ENCODE peak calls at places on chromosomes 12 and 14, in eight cellular contexts. One of them, this sample, is unnamed.

GRCh38 chr14:73717998-73718741 is 4.0 kb upstream of the PNMA1 start:
- DNase-seq in activated CD4-positive, alpha-beta T cell treated with anti-CD3 and anti-CD28 coated beads for 1 hour: no peak
- DNase-seq in mesendoderm: peak
- DNase-seq in stimulated activated CD4-positive, alpha-beta T cell treated with anti-CD3 and anti-CD28 coated beads, Interleukin-4, amount 100 ng/mL, for 48 hours: no peak
- DNase-seq in choroid plexus epithelial cell: peak
- DNase-seq in neural crest cell: no peak
- DNase-seq in activated B cell treated with CpG ODN at 0.5 μM for 24 hours: no peak
- DNase-seq in pancreas: no peak
- DNase-seq in this sample: no peak

GRCh38 chr14:55684956-55685584 is 105.1 kb downstream of the KTN1 start:
- DNase-seq in activated CD4-positive, alpha-beta T cell treated with anti-CD3 and anti-CD28 coated beads for 1 hour: no peak
- DNase-seq in choroid plexus epithelial cell: no peak
- DNase-seq in neural crest cell: no peak
- DNase-seq in pancreas: no peak
- DNase-seq in stimulated activated CD4-positive, alpha-beta T cell treated with anti-CD3 and anti-CD28 coated beads, Interleukin-4, amount 100 ng/mL, for 48 hours: no peak
- DNase-seq in activated B cell treated with CpG ODN at 0.5 μM for 24 hours: no peak
- DNase-seq in mesendoderm: no peak
- DNase-seq in this sample: no peak

GRCh38 chr14:44803239-44803905 is 158.4 kb downstream of the KLHL28 start:
- DNase-seq in activated CD4-positive, alpha-beta T cell treated with anti-CD3 and anti-CD28 coated beads for 1 hour: no peak
- DNase-seq in mesendoderm: peak
- DNase-seq in choroid plexus epithelial cell: peak
- DNase-seq in pancreas: no peak
- DNase-seq in activated B cell treated with CpG ODN at 0.5 μM for 24 hours: no peak
- DNase-seq in neural crest cell: no peak
- DNase-seq in stimulated activated CD4-positive, alpha-beta T cell treated with anti-CD3 and anti-CD28 coated beads, Interleukin-4, amount 100 ng/mL, for 48 hours: no peak
- DNase-seq in this sample: peak

GRCh38 chr12:88207921-88208640 is 66.0 kb downstream of the TMTC3 start:
- DNase-seq in mesendoderm: no peak
- DNase-seq in activated B cell treated with CpG ODN at 0.5 μM for 24 hours: no peak
- DNase-seq in pancreas: no peak
- DNase-seq in neural crest cell: no peak
- DNase-seq in choroid plexus epithelial cell: peak
- DNase-seq in activated CD4-positive, alpha-beta T cell treated with anti-CD3 and anti-CD28 coated beads for 1 hour: no peak
- DNase-seq in stimulated activated CD4-positive, alpha-beta T cell treated with anti-CD3 and anti-CD28 coated beads, Interleukin-4, amount 100 ng/mL, for 48 hours: no peak
- DNase-seq in this sample: peak

GRCh38 chr12:131076791-131077747 is 123.4 kb downstream of the ADGRD1 start:
- DNase-seq in neural crest cell: no peak
- DNase-seq in activated CD4-positive, alpha-beta T cell treated with anti-CD3 and anti-CD28 coated beads for 1 hour: no peak
- DNase-seq in stimulated activated CD4-positive, alpha-beta T cell treated with anti-CD3 and anti-CD28 coated beads, Interleukin-4, amount 100 ng/mL, for 48 hours: no peak
- DNase-seq in mesendoderm: no peak
- DNase-seq in pancreas: no peak
- DNase-seq in choroid plexus epithelial cell: no peak
- DNase-seq in activated B cell treated with CpG ODN at 0.5 μM for 24 hours: peak
- DNase-seq in this sample: no peak

GRCh38 chr12:57149309-57149900 is 2.0 kb upstream of the LRP1-AS start:
- DNase-seq in stimulated activated CD4-positive, alpha-beta T cell treated with anti-CD3 and anti-CD28 coated beads, Interleukin-4, amount 100 ng/mL, for 48 hours: no peak
- DNase-seq in pancreas: no peak
- DNase-seq in mesendoderm: no peak
- DNase-seq in neural crest cell: no peak
- DNase-seq in activated B cell treated with CpG ODN at 0.5 μM for 24 hours: no peak
- DNase-seq in activated CD4-positive, alpha-beta T cell treated with anti-CD3 and anti-CD28 coated beads for 1 hour: no peak
- DNase-seq in choroid plexus epithelial cell: peak
- DNase-seq in this sample: no peak

GRCh38 chr14:105168979-105169507 is 467 bp upstream of the JAG2 start:
- DNase-seq in pancreas: no peak
- DNase-seq in neural crest cell: peak
- DNase-seq in stimulated activated CD4-positive, alpha-beta T cell treated with anti-CD3 and anti-CD28 coated beads, Interleukin-4, amount 100 ng/mL, for 48 hours: no peak
- DNase-seq in mesendoderm: peak
- DNase-seq in choroid plexus epithelial cell: no peak
- DNase-seq in activated B cell treated with CpG ODN at 0.5 μM for 24 hours: no peak
- DNase-seq in activated CD4-positive, alpha-beta T cell treated with anti-CD3 and anti-CD28 coated beads for 1 hour: no peak
- DNase-seq in this sample: no peak

GRCh38 chr12:49893753-49894752 is 9.6 kb downstream of the FAIM2 start:
- DNase-seq in stimulated activated CD4-positive, alpha-beta T cell treated with anti-CD3 and anti-CD28 coated beads, Interleukin-4, amount 100 ng/mL, for 48 hours: no peak
- DNase-seq in pancreas: peak
- DNase-seq in activated B cell treated with CpG ODN at 0.5 μM for 24 hours: no peak
- DNase-seq in choroid plexus epithelial cell: peak
- DNase-seq in activated CD4-positive, alpha-beta T cell treated with anti-CD3 and anti-CD28 coated beads for 1 hour: no peak
- DNase-seq in mesendoderm: peak
- DNase-seq in neural crest cell: no peak
- DNase-seq in this sample: no peak

GRCh38 chr14:64549805-64550538 is at the start of gene PPP1R36:
- DNase-seq in pancreas: peak
- DNase-seq in stimulated activated CD4-positive, alpha-beta T cell treated with anti-CD3 and anti-CD28 coated beads, Interleukin-4, amount 100 ng/mL, for 48 hours: no peak
- DNase-seq in mesendoderm: peak
- DNase-seq in activated CD4-positive, alpha-beta T cell treated with anti-CD3 and anti-CD28 coated beads for 1 hour: no peak
- DNase-seq in choroid plexus epithelial cell: no peak
- DNase-seq in neural crest cell: no peak
- DNase-seq in activated B cell treated with CpG ODN at 0.5 μM for 24 hours: peak
- DNase-seq in this sample: no peak

GRCh38 chr14:33062476-33062875 is 123.8 kb downstream of the NPAS3 start:
- DNase-seq in mesendoderm: no peak
- DNase-seq in pancreas: no peak
- DNase-seq in activated B cell treated with CpG ODN at 0.5 μM for 24 hours: no peak
- DNase-seq in stimulated activated CD4-positive, alpha-beta T cell treated with anti-CD3 and anti-CD28 coated beads, Interleukin-4, amount 100 ng/mL, for 48 hours: no peak
- DNase-seq in activated CD4-positive, alpha-beta T cell treated with anti-CD3 and anti-CD28 coated beads for 1 hour: no peak
- DNase-seq in neural crest cell: no peak
- DNase-seq in choroid plexus epithelial cell: no peak
- DNase-seq in this sample: no peak

GRCh38 chr12:80282761-80283160 is 161.3 kb upstream of the PTPRQ start:
- DNase-seq in activated B cell treated with CpG ODN at 0.5 μM for 24 hours: no peak
- DNase-seq in activated CD4-positive, alpha-beta T cell treated with anti-CD3 and anti-CD28 coated beads for 1 hour: no peak
- DNase-seq in mesendoderm: no peak
- DNase-seq in pancreas: no peak
- DNase-seq in stimulated activated CD4-positive, alpha-beta T cell treated with anti-CD3 and anti-CD28 coated beads, Interleukin-4, amount 100 ng/mL, for 48 hours: no peak
- DNase-seq in choroid plexus epithelial cell: peak
- DNase-seq in neural crest cell: no peak
- DNase-seq in this sample: no peak

GRCh38 chr12:12461923-12462315 is 100.7 kb downstream of the DUSP16 start:
- DNase-seq in pancreas: no peak
- DNase-seq in activated B cell treated with CpG ODN at 0.5 μM for 24 hours: no peak
- DNase-seq in neural crest cell: no peak
- DNase-seq in choroid plexus epithelial cell: no peak
- DNase-seq in activated CD4-positive, alpha-beta T cell treated with anti-CD3 and anti-CD28 coated beads for 1 hour: no peak
- DNase-seq in mesendoderm: no peak
- DNase-seq in stimulated activated CD4-positive, alpha-beta T cell treated with anti-CD3 and anti-CD28 coated beads, Interleukin-4, amount 100 ng/mL, for 48 hours: no peak
- DNase-seq in this sample: no peak

GRCh38 chr14:54686219-54686870 is 119.4 kb downstream of the SAMD4A start:
- DNase-seq in neural crest cell: no peak
- DNase-seq in pancreas: no peak
- DNase-seq in choroid plexus epithelial cell: peak
- DNase-seq in activated B cell treated with CpG ODN at 0.5 μM for 24 hours: no peak
- DNase-seq in stimulated activated CD4-positive, alpha-beta T cell treated with anti-CD3 and anti-CD28 coated beads, Interleukin-4, amount 100 ng/mL, for 48 hours: no peak
- DNase-seq in activated CD4-positive, alpha-beta T cell treated with anti-CD3 and anti-CD28 coated beads for 1 hour: no peak
- DNase-seq in mesendoderm: no peak
- DNase-seq in this sample: peak

GRCh38 chr12:15979096-15980091 is 68.3 kb downstream of the DERA start:
- DNase-seq in pancreas: no peak
- DNase-seq in choroid plexus epithelial cell: peak
- DNase-seq in mesendoderm: peak
- DNase-seq in activated B cell treated with CpG ODN at 0.5 μM for 24 hours: no peak
- DNase-seq in neural crest cell: no peak
- DNase-seq in activated CD4-positive, alpha-beta T cell treated with anti-CD3 and anti-CD28 coated beads for 1 hour: no peak
- DNase-seq in stimulated activated CD4-positive, alpha-beta T cell treated with anti-CD3 and anti-CD28 coated beads, Interleukin-4, amount 100 ng/mL, for 48 hours: no peak
- DNase-seq in this sample: peak

GRCh38 chr12:42686514-42687172 is 97.1 kb upstream of the PRICKLE1 start:
- DNase-seq in activated CD4-positive, alpha-beta T cell treated with anti-CD3 and anti-CD28 coated beads for 1 hour: no peak
- DNase-seq in choroid plexus epithelial cell: peak
- DNase-seq in mesendoderm: no peak
- DNase-seq in pancreas: no peak
- DNase-seq in stimulated activated CD4-positive, alpha-beta T cell treated with anti-CD3 and anti-CD28 coated beads, Interleukin-4, amount 100 ng/mL, for 48 hours: no peak
- DNase-seq in activated B cell treated with CpG ODN at 0.5 μM for 24 hours: no peak
- DNase-seq in neural crest cell: no peak
- DNase-seq in this sample: no peak

GRCh38 chr14:105315211-105315721 is 718 bp downstream of the PACS2 start:
- DNase-seq in activated B cell treated with CpG ODN at 0.5 μM for 24 hours: peak
- DNase-seq in pancreas: peak
- DNase-seq in stimulated activated CD4-positive, alpha-beta T cell treated with anti-CD3 and anti-CD28 coated beads, Interleukin-4, amount 100 ng/mL, for 48 hours: no peak
- DNase-seq in activated CD4-positive, alpha-beta T cell treated with anti-CD3 and anti-CD28 coated beads for 1 hour: peak
- DNase-seq in neural crest cell: no peak
- DNase-seq in mesendoderm: peak
- DNase-seq in choroid plexus epithelial cell: peak
- DNase-seq in this sample: no peak

GRCh38 chr14:74161526-74162158 is 76.9 kb downstream of the LIN52 start:
- DNase-seq in neural crest cell: no peak
- DNase-seq in stimulated activated CD4-positive, alpha-beta T cell treated with anti-CD3 and anti-CD28 coated beads, Interleukin-4, amount 100 ng/mL, for 48 hours: no peak
- DNase-seq in pancreas: no peak
- DNase-seq in mesendoderm: peak
- DNase-seq in activated CD4-positive, alpha-beta T cell treated with anti-CD3 and anti-CD28 coated beads for 1 hour: no peak
- DNase-seq in choroid plexus epithelial cell: no peak
- DNase-seq in activated B cell treated with CpG ODN at 0.5 μM for 24 hours: no peak
- DNase-seq in this sample: no peak

GRCh38 chr14:96762650-96763049 is 34.5 kb upstream of the VRK1 start:
- DNase-seq in pancreas: peak
- DNase-seq in choroid plexus epithelial cell: peak
- DNase-seq in mesendoderm: peak
- DNase-seq in stimulated activated CD4-positive, alpha-beta T cell treated with anti-CD3 and anti-CD28 coated beads, Interleukin-4, amount 100 ng/mL, for 48 hours: no peak
- DNase-seq in activated CD4-positive, alpha-beta T cell treated with anti-CD3 and anti-CD28 coated beads for 1 hour: no peak
- DNase-seq in activated B cell treated with CpG ODN at 0.5 μM for 24 hours: no peak
- DNase-seq in neural crest cell: peak
- DNase-seq in this sample: no peak

GRCh38 chr14:75292016-75292646 is 13.5 kb downstream of the FOS start:
- DNase-seq in pancreas: no peak
- DNase-seq in activated B cell treated with CpG ODN at 0.5 μM for 24 hours: no peak
- DNase-seq in stimulated activated CD4-positive, alpha-beta T cell treated with anti-CD3 and anti-CD28 coated beads, Interleukin-4, amount 100 ng/mL, for 48 hours: no peak
- DNase-seq in mesendoderm: no peak
- DNase-seq in neural crest cell: no peak
- DNase-seq in choroid plexus epithelial cell: no peak
- DNase-seq in activated CD4-positive, alpha-beta T cell treated with anti-CD3 and anti-CD28 coated beads for 1 hour: no peak
- DNase-seq in this sample: no peak

GRCh38 chr12:107057071-107057834 is 36.1 kb downstream of the CRY1 start:
- DNase-seq in choroid plexus epithelial cell: peak
- DNase-seq in mesendoderm: no peak
- DNase-seq in neural crest cell: no peak
- DNase-seq in pancreas: no peak
- DNase-seq in stimulated activated CD4-positive, alpha-beta T cell treated with anti-CD3 and anti-CD28 coated beads, Interleukin-4, amount 100 ng/mL, for 48 hours: no peak
- DNase-seq in activated CD4-positive, alpha-beta T cell treated with anti-CD3 and anti-CD28 coated beads for 1 hour: no peak
- DNase-seq in activated B cell treated with CpG ODN at 0.5 μM for 24 hours: no peak
- DNase-seq in this sample: peak

GRCh38 chr14:99100871-99101270 is 171.1 kb downstream of the BCL11B start:
- DNase-seq in pancreas: no peak
- DNase-seq in neural crest cell: no peak
- DNase-seq in mesendoderm: no peak
- DNase-seq in activated CD4-positive, alpha-beta T cell treated with anti-CD3 and anti-CD28 coated beads for 1 hour: no peak
- DNase-seq in activated B cell treated with CpG ODN at 0.5 μM for 24 hours: no peak
- DNase-seq in stimulated activated CD4-positive, alpha-beta T cell treated with anti-CD3 and anti-CD28 coated beads, Interleukin-4, amount 100 ng/mL, for 48 hours: no peak
- DNase-seq in choroid plexus epithelial cell: no peak
- DNase-seq in this sample: no peak

GRCh38 chr12:63042646-63043045 is 107.7 kb upstream of the PPM1H start:
- DNase-seq in activated CD4-positive, alpha-beta T cell treated with anti-CD3 and anti-CD28 coated beads for 1 hour: no peak
- DNase-seq in stimulated activated CD4-positive, alpha-beta T cell treated with anti-CD3 and anti-CD28 coated beads, Interleukin-4, amount 100 ng/mL, for 48 hours: no peak
- DNase-seq in choroid plexus epithelial cell: peak
- DNase-seq in neural crest cell: no peak
- DNase-seq in activated B cell treated with CpG ODN at 0.5 μM for 24 hours: no peak
- DNase-seq in pancreas: no peak
- DNase-seq in mesendoderm: no peak
- DNase-seq in this sample: no peak

GRCh38 chr12:54579696-54580333 is 8.6 kb downstream of the PPP1R1A start:
- DNase-seq in pancreas: peak
- DNase-seq in choroid plexus epithelial cell: peak
- DNase-seq in neural crest cell: peak
- DNase-seq in stimulated activated CD4-positive, alpha-beta T cell treated with anti-CD3 and anti-CD28 coated beads, Interleukin-4, amount 100 ng/mL, for 48 hours: peak
- DNase-seq in activated CD4-positive, alpha-beta T cell treated with anti-CD3 and anti-CD28 coated beads for 1 hour: peak
- DNase-seq in activated B cell treated with CpG ODN at 0.5 μM for 24 hours: peak
- DNase-seq in mesendoderm: peak
- DNase-seq in this sample: no peak

GRCh38 chr14:73422515-73422914 is 35.8 kb downstream of the NUMB start:
- DNase-seq in activated B cell treated with CpG ODN at 0.5 μM for 24 hours: no peak
- DNase-seq in neural crest cell: no peak
- DNase-seq in pancreas: no peak
- DNase-seq in activated CD4-positive, alpha-beta T cell treated with anti-CD3 and anti-CD28 coated beads for 1 hour: no peak
- DNase-seq in stimulated activated CD4-positive, alpha-beta T cell treated with anti-CD3 and anti-CD28 coated beads, Interleukin-4, amount 100 ng/mL, for 48 hours: no peak
- DNase-seq in mesendoderm: peak
- DNase-seq in choroid plexus epithelial cell: no peak
- DNase-seq in this sample: no peak

GRCh38 chr12:62720661-62721330 is 214.2 kb downstream of the PPM1H start:
- DNase-seq in neural crest cell: no peak
- DNase-seq in activated CD4-positive, alpha-beta T cell treated with anti-CD3 and anti-CD28 coated beads for 1 hour: no peak
- DNase-seq in activated B cell treated with CpG ODN at 0.5 μM for 24 hours: no peak
- DNase-seq in pancreas: no peak
- DNase-seq in mesendoderm: no peak
- DNase-seq in choroid plexus epithelial cell: no peak
- DNase-seq in stimulated activated CD4-positive, alpha-beta T cell treated with anti-CD3 and anti-CD28 coated beads, Interleukin-4, amount 100 ng/mL, for 48 hours: no peak
- DNase-seq in this sample: no peak

GRCh38 chr14:64953310-64953654 is 10.7 kb upstream of the GPX2 start:
- DNase-seq in pancreas: no peak
- DNase-seq in stimulated activated CD4-positive, alpha-beta T cell treated with anti-CD3 and anti-CD28 coated beads, Interleukin-4, amount 100 ng/mL, for 48 hours: no peak
- DNase-seq in activated B cell treated with CpG ODN at 0.5 μM for 24 hours: no peak
- DNase-seq in choroid plexus epithelial cell: no peak
- DNase-seq in activated CD4-positive, alpha-beta T cell treated with anti-CD3 and anti-CD28 coated beads for 1 hour: no peak
- DNase-seq in mesendoderm: no peak
- DNase-seq in neural crest cell: no peak
- DNase-seq in this sample: no peak

GRCh38 chr14:66099451-66099850 is 386.7 kb upstream of the CCDC196 start:
- DNase-seq in activated CD4-positive, alpha-beta T cell treated with anti-CD3 and anti-CD28 coated beads for 1 hour: no peak
- DNase-seq in mesendoderm: no peak
- DNase-seq in pancreas: no peak
- DNase-seq in neural crest cell: no peak
- DNase-seq in stimulated activated CD4-positive, alpha-beta T cell treated with anti-CD3 and anti-CD28 coated beads, Interleukin-4, amount 100 ng/mL, for 48 hours: no peak
- DNase-seq in choroid plexus epithelial cell: no peak
- DNase-seq in activated B cell treated with CpG ODN at 0.5 μM for 24 hours: no peak
- DNase-seq in this sample: no peak

GRCh38 chr14:74179775-74180354 is 59.4 kb upstream of the VSX2 start:
- DNase-seq in choroid plexus epithelial cell: no peak
- DNase-seq in activated B cell treated with CpG ODN at 0.5 μM for 24 hours: no peak
- DNase-seq in activated CD4-positive, alpha-beta T cell treated with anti-CD3 and anti-CD28 coated beads for 1 hour: no peak
- DNase-seq in neural crest cell: no peak
- DNase-seq in mesendoderm: no peak
- DNase-seq in stimulated activated CD4-positive, alpha-beta T cell treated with anti-CD3 and anti-CD28 coated beads, Interleukin-4, amount 100 ng/mL, for 48 hours: no peak
- DNase-seq in pancreas: no peak
- DNase-seq in this sample: no peak

GRCh38 chr12:108691995-108692808 is 39.1 kb downstream of the CORO1C start:
- DNase-seq in stimulated activated CD4-positive, alpha-beta T cell treated with anti-CD3 and anti-CD28 coated beads, Interleukin-4, amount 100 ng/mL, for 48 hours: no peak
- DNase-seq in choroid plexus epithelial cell: peak
- DNase-seq in neural crest cell: peak
- DNase-seq in mesendoderm: peak
- DNase-seq in activated B cell treated with CpG ODN at 0.5 μM for 24 hours: no peak
- DNase-seq in pancreas: no peak
- DNase-seq in activated CD4-positive, alpha-beta T cell treated with anti-CD3 and anti-CD28 coated beads for 1 hour: no peak
- DNase-seq in this sample: no peak

GRCh38 chr12:94152292-94153083 is 4.1 kb downstream of the PLXNC1 start:
- DNase-seq in stimulated activated CD4-positive, alpha-beta T cell treated with anti-CD3 and anti-CD28 coated beads, Interleukin-4, amount 100 ng/mL, for 48 hours: no peak
- DNase-seq in activated B cell treated with CpG ODN at 0.5 μM for 24 hours: no peak
- DNase-seq in choroid plexus epithelial cell: no peak
- DNase-seq in activated CD4-positive, alpha-beta T cell treated with anti-CD3 and anti-CD28 coated beads for 1 hour: no peak
- DNase-seq in pancreas: no peak
- DNase-seq in neural crest cell: no peak
- DNase-seq in mesendoderm: no peak
- DNase-seq in this sample: no peak

GRCh38 chr12:125331342-125332052 is 266.3 kb downstream of the AACS start:
- DNase-seq in mesendoderm: no peak
- DNase-seq in activated B cell treated with CpG ODN at 0.5 μM for 24 hours: no peak
- DNase-seq in activated CD4-positive, alpha-beta T cell treated with anti-CD3 and anti-CD28 coated beads for 1 hour: no peak
- DNase-seq in stimulated activated CD4-positive, alpha-beta T cell treated with anti-CD3 and anti-CD28 coated beads, Interleukin-4, amount 100 ng/mL, for 48 hours: no peak
- DNase-seq in choroid plexus epithelial cell: peak
- DNase-seq in pancreas: no peak
- DNase-seq in neural crest cell: no peak
- DNase-seq in this sample: no peak

GRCh38 chr12:110658882-110659281 is 30.0 kb downstream of the HVCN1 start:
- DNase-seq in pancreas: no peak
- DNase-seq in stimulated activated CD4-positive, alpha-beta T cell treated with anti-CD3 and anti-CD28 coated beads, Interleukin-4, amount 100 ng/mL, for 48 hours: no peak
- DNase-seq in choroid plexus epithelial cell: no peak
- DNase-seq in activated CD4-positive, alpha-beta T cell treated with anti-CD3 and anti-CD28 coated beads for 1 hour: no peak
- DNase-seq in mesendoderm: no peak
- DNase-seq in activated B cell treated with CpG ODN at 0.5 μM for 24 hours: no peak
- DNase-seq in neural crest cell: no peak
- DNase-seq in this sample: no peak

GRCh38 chr12:94670075-94670474 is 19.7 kb upstream of the TMCC3 start:
- DNase-seq in choroid plexus epithelial cell: no peak
- DNase-seq in activated B cell treated with CpG ODN at 0.5 μM for 24 hours: no peak
- DNase-seq in stimulated activated CD4-positive, alpha-beta T cell treated with anti-CD3 and anti-CD28 coated beads, Interleukin-4, amount 100 ng/mL, for 48 hours: no peak
- DNase-seq in neural crest cell: no peak
- DNase-seq in mesendoderm: no peak
- DNase-seq in pancreas: no peak
- DNase-seq in activated CD4-positive, alpha-beta T cell treated with anti-CD3 and anti-CD28 coated beads for 1 hour: no peak
- DNase-seq in this sample: no peak

GRCh38 chr14:33432407-33433023 is 493.8 kb downstream of the NPAS3 start:
- DNase-seq in activated CD4-positive, alpha-beta T cell treated with anti-CD3 and anti-CD28 coated beads for 1 hour: no peak
- DNase-seq in mesendoderm: no peak
- DNase-seq in activated B cell treated with CpG ODN at 0.5 μM for 24 hours: no peak
- DNase-seq in pancreas: no peak
- DNase-seq in choroid plexus epithelial cell: peak
- DNase-seq in stimulated activated CD4-positive, alpha-beta T cell treated with anti-CD3 and anti-CD28 coated beads, Interleukin-4, amount 100 ng/mL, for 48 hours: no peak
- DNase-seq in neural crest cell: no peak
- DNase-seq in this sample: no peak